ENCODE peak calls at places on chromosome 16, in six cellular contexts. One of them, this sample, is unnamed.

GRCh38 chr16:2720063-2720455 is at the start of gene PRSS27:
- DNase-seq in GM12878: no peak
- DNase-seq in hippocampal formation: no peak
- DNase-seq in stimulated activated CD4-positive, alpha-beta T cell treated with anti-CD3 and anti-CD28 coated beads, Interleukin-4, amount 100 ng/mL, for 48 hours: no peak
- DNase-seq in activated naive CD4-positive, alpha-beta T cell treated with anti-CD3 and anti-CD28 coated beads, Interleukin-2, amount 50 U/mL, for 72 hours: no peak
- DNase-seq in GDM1: no peak
- DNase-seq in this sample: no peak

GRCh38 chr16:48818257-48818656 is 208.3 kb upstream of the N4BP1 start:
- DNase-seq in GM12878: no peak
- DNase-seq in hippocampal formation: no peak
- DNase-seq in stimulated activated CD4-positive, alpha-beta T cell treated with anti-CD3 and anti-CD28 coated beads, Interleukin-4, amount 100 ng/mL, for 48 hours: no peak
- DNase-seq in activated naive CD4-positive, alpha-beta T cell treated with anti-CD3 and anti-CD28 coated beads, Interleukin-2, amount 50 U/mL, for 72 hours: no peak
- DNase-seq in GDM1: no peak
- DNase-seq in this sample: no peak

GRCh38 chr16:88616320-88616719 is 22.1 kb upstream of the IL17C start:
- DNase-seq in GM12878: no peak
- DNase-seq in hippocampal formation: no peak
- DNase-seq in stimulated activated CD4-positive, alpha-beta T cell treated with anti-CD3 and anti-CD28 coated beads, Interleukin-4, amount 100 ng/mL, for 48 hours: no peak
- DNase-seq in activated naive CD4-positive, alpha-beta T cell treated with anti-CD3 and anti-CD28 coated beads, Interleukin-2, amount 50 U/mL, for 72 hours: no peak
- DNase-seq in GDM1: no peak
- DNase-seq in this sample: no peak

GRCh38 chr16:46801428-46802049 is 29.4 kb downstream of the C16orf87 start:
- DNase-seq in GM12878: no peak
- DNase-seq in hippocampal formation: no peak
- DNase-seq in stimulated activated CD4-positive, alpha-beta T cell treated with anti-CD3 and anti-CD28 coated beads, Interleukin-4, amount 100 ng/mL, for 48 hours: no peak
- DNase-seq in activated naive CD4-positive, alpha-beta T cell treated with anti-CD3 and anti-CD28 coated beads, Interleukin-2, amount 50 U/mL, for 72 hours: no peak
- DNase-seq in GDM1: no peak
- DNase-seq in this sample: no peak

GRCh38 chr16:89475144-89475543 is 15.2 kb downstream of the ANKRD11 start:
- DNase-seq in GM12878: no peak
- DNase-seq in hippocampal formation: no peak
- DNase-seq in stimulated activated CD4-positive, alpha-beta T cell treated with anti-CD3 and anti-CD28 coated beads, Interleukin-4, amount 100 ng/mL, for 48 hours: no peak
- DNase-seq in activated naive CD4-positive, alpha-beta T cell treated with anti-CD3 and anti-CD28 coated beads, Interleukin-2, amount 50 U/mL, for 72 hours: no peak
- DNase-seq in GDM1: no peak
- DNase-seq in this sample: no peak

GRCh38 chr16:3520861-3521260 is 20.1 kb downstream of the CLUAP1 start:
- DNase-seq in GM12878: no peak
- DNase-seq in hippocampal formation: no peak
- DNase-seq in stimulated activated CD4-positive, alpha-beta T cell treated with anti-CD3 and anti-CD28 coated beads, Interleukin-4, amount 100 ng/mL, for 48 hours: no peak
- DNase-seq in activated naive CD4-positive, alpha-beta T cell treated with anti-CD3 and anti-CD28 coated beads, Interleukin-2, amount 50 U/mL, for 72 hours: no peak
- DNase-seq in GDM1: no peak
- DNase-seq in this sample: no peak

GRCh38 chr16:89444151-89444723 is 46.1 kb downstream of the ANKRD11 start:
- DNase-seq in GM12878: no peak
- DNase-seq in hippocampal formation: no peak
- DNase-seq in stimulated activated CD4-positive, alpha-beta T cell treated with anti-CD3 and anti-CD28 coated beads, Interleukin-4, amount 100 ng/mL, for 48 hours: no peak
- DNase-seq in activated naive CD4-positive, alpha-beta T cell treated with anti-CD3 and anti-CD28 coated beads, Interleukin-2, amount 50 U/mL, for 72 hours: no peak
- DNase-seq in GDM1: peak
- DNase-seq in this sample: no peak

GRCh38 chr16:937723-938122 is 33.1 kb downstream of the LMF1 start:
- DNase-seq in GM12878: no peak
- DNase-seq in hippocampal formation: no peak
- DNase-seq in stimulated activated CD4-positive, alpha-beta T cell treated with anti-CD3 and anti-CD28 coated beads, Interleukin-4, amount 100 ng/mL, for 48 hours: no peak
- DNase-seq in activated naive CD4-positive, alpha-beta T cell treated with anti-CD3 and anti-CD28 coated beads, Interleukin-2, amount 50 U/mL, for 72 hours: no peak
- DNase-seq in GDM1: no peak
- DNase-seq in this sample: no peak

GRCh38 chr16:78746718-78747117 is 647.3 kb downstream of the WWOX start:
- DNase-seq in GM12878: no peak
- DNase-seq in hippocampal formation: no peak
- DNase-seq in stimulated activated CD4-positive, alpha-beta T cell treated with anti-CD3 and anti-CD28 coated beads, Interleukin-4, amount 100 ng/mL, for 48 hours: no peak
- DNase-seq in activated naive CD4-positive, alpha-beta T cell treated with anti-CD3 and anti-CD28 coated beads, Interleukin-2, amount 50 U/mL, for 72 hours: no peak
- DNase-seq in GDM1: no peak
- DNase-seq in this sample: no peak

GRCh38 chr16:89695086-89695874 is 6.2 kb downstream of the SPATA2L start:
- DNase-seq in GM12878: no peak
- DNase-seq in hippocampal formation: no peak
- DNase-seq in stimulated activated CD4-positive, alpha-beta T cell treated with anti-CD3 and anti-CD28 coated beads, Interleukin-4, amount 100 ng/mL, for 48 hours: no peak
- DNase-seq in activated naive CD4-positive, alpha-beta T cell treated with anti-CD3 and anti-CD28 coated beads, Interleukin-2, amount 50 U/mL, for 72 hours: no peak
- DNase-seq in GDM1: no peak
- DNase-seq in this sample: no peak

GRCh38 chr16:10849736-10850477 is 27.1 kb upstream of the CIITA start:
- DNase-seq in GM12878: no peak
- DNase-seq in hippocampal formation: no peak
- DNase-seq in stimulated activated CD4-positive, alpha-beta T cell treated with anti-CD3 and anti-CD28 coated beads, Interleukin-4, amount 100 ng/mL, for 48 hours: no peak
- DNase-seq in activated naive CD4-positive, alpha-beta T cell treated with anti-CD3 and anti-CD28 coated beads, Interleukin-2, amount 50 U/mL, for 72 hours: no peak
- DNase-seq in GDM1: no peak
- DNase-seq in this sample: no peak

GRCh38 chr16:69717066-69717465 is 9.3 kb downstream of the NQO1 start:
- DNase-seq in GM12878: no peak
- DNase-seq in hippocampal formation: no peak
- DNase-seq in stimulated activated CD4-positive, alpha-beta T cell treated with anti-CD3 and anti-CD28 coated beads, Interleukin-4, amount 100 ng/mL, for 48 hours: no peak
- DNase-seq in activated naive CD4-positive, alpha-beta T cell treated with anti-CD3 and anti-CD28 coated beads, Interleukin-2, amount 50 U/mL, for 72 hours: no peak
- DNase-seq in GDM1: no peak
- DNase-seq in this sample: peak

GRCh38 chr16:88589441-88589840 is 19.2 kb downstream of the ZC3H18 start:
- DNase-seq in GM12878: no peak
- DNase-seq in hippocampal formation: no peak
- DNase-seq in stimulated activated CD4-positive, alpha-beta T cell treated with anti-CD3 and anti-CD28 coated beads, Interleukin-4, amount 100 ng/mL, for 48 hours: no peak
- DNase-seq in activated naive CD4-positive, alpha-beta T cell treated with anti-CD3 and anti-CD28 coated beads, Interleukin-2, amount 50 U/mL, for 72 hours: no peak
- DNase-seq in GDM1: no peak
- DNase-seq in this sample: no peak

GRCh38 chr16:29925173-29925804 is 737 bp downstream of the KCTD13 start:
- DNase-seq in GM12878: no peak
- DNase-seq in hippocampal formation: no peak
- DNase-seq in stimulated activated CD4-positive, alpha-beta T cell treated with anti-CD3 and anti-CD28 coated beads, Interleukin-4, amount 100 ng/mL, for 48 hours: no peak
- DNase-seq in activated naive CD4-positive, alpha-beta T cell treated with anti-CD3 and anti-CD28 coated beads, Interleukin-2, amount 50 U/mL, for 72 hours: no peak
- DNase-seq in GDM1: no peak
- DNase-seq in this sample: peak

GRCh38 chr16:48450367-48450766 is 65.2 kb upstream of the SIAH1 start:
- DNase-seq in GM12878: no peak
- DNase-seq in hippocampal formation: no peak
- DNase-seq in stimulated activated CD4-positive, alpha-beta T cell treated with anti-CD3 and anti-CD28 coated beads, Interleukin-4, amount 100 ng/mL, for 48 hours: no peak
- DNase-seq in activated naive CD4-positive, alpha-beta T cell treated with anti-CD3 and anti-CD28 coated beads, Interleukin-2, amount 50 U/mL, for 72 hours: no peak
- DNase-seq in GDM1: no peak
- DNase-seq in this sample: no peak

GRCh38 chr16:31429314-31429713 is 1.2 kb upstream of the COX6A2 start:
- DNase-seq in GM12878: no peak
- DNase-seq in hippocampal formation: no peak
- DNase-seq in stimulated activated CD4-positive, alpha-beta T cell treated with anti-CD3 and anti-CD28 coated beads, Interleukin-4, amount 100 ng/mL, for 48 hours: no peak
- DNase-seq in activated naive CD4-positive, alpha-beta T cell treated with anti-CD3 and anti-CD28 coated beads, Interleukin-2, amount 50 U/mL, for 72 hours: no peak
- DNase-seq in GDM1: no peak
- DNase-seq in this sample: no peak

GRCh38 chr16:20792216-20792615 is 14.1 kb downstream of the ERI2 start:
- DNase-seq in GM12878: no peak
- DNase-seq in hippocampal formation: no peak
- DNase-seq in stimulated activated CD4-positive, alpha-beta T cell treated with anti-CD3 and anti-CD28 coated beads, Interleukin-4, amount 100 ng/mL, for 48 hours: no peak
- DNase-seq in activated naive CD4-positive, alpha-beta T cell treated with anti-CD3 and anti-CD28 coated beads, Interleukin-2, amount 50 U/mL, for 72 hours: no peak
- DNase-seq in GDM1: no peak
- DNase-seq in this sample: no peak

GRCh38 chr16:89602273-89602951 is 11.0 kb upstream of the DPEP1 start:
- DNase-seq in GM12878: no peak
- DNase-seq in hippocampal formation: peak
- DNase-seq in stimulated activated CD4-positive, alpha-beta T cell treated with anti-CD3 and anti-CD28 coated beads, Interleukin-4, amount 100 ng/mL, for 48 hours: peak
- DNase-seq in activated naive CD4-positive, alpha-beta T cell treated with anti-CD3 and anti-CD28 coated beads, Interleukin-2, amount 50 U/mL, for 72 hours: peak
- DNase-seq in GDM1: peak
- DNase-seq in this sample: no peak

GRCh38 chr16:59593256-59593655 is 859.1 kb upstream of the GOT2 start:
- DNase-seq in GM12878: no peak
- DNase-seq in hippocampal formation: no peak
- DNase-seq in stimulated activated CD4-positive, alpha-beta T cell treated with anti-CD3 and anti-CD28 coated beads, Interleukin-4, amount 100 ng/mL, for 48 hours: no peak
- DNase-seq in activated naive CD4-positive, alpha-beta T cell treated with anti-CD3 and anti-CD28 coated beads, Interleukin-2, amount 50 U/mL, for 72 hours: no peak
- DNase-seq in GDM1: no peak
- DNase-seq in this sample: no peak

GRCh38 chr16:72884037-72884436 is 163.9 kb downstream of the ZFHX3 start:
- DNase-seq in GM12878: no peak
- DNase-seq in hippocampal formation: no peak
- DNase-seq in stimulated activated CD4-positive, alpha-beta T cell treated with anti-CD3 and anti-CD28 coated beads, Interleukin-4, amount 100 ng/mL, for 48 hours: no peak
- DNase-seq in activated naive CD4-positive, alpha-beta T cell treated with anti-CD3 and anti-CD28 coated beads, Interleukin-2, amount 50 U/mL, for 72 hours: no peak
- DNase-seq in GDM1: no peak
- DNase-seq in this sample: no peak

GRCh38 chr16:29899516-29900101 is at the start of gene SEZ6L2:
- DNase-seq in GM12878: no peak
- DNase-seq in hippocampal formation: peak
- DNase-seq in stimulated activated CD4-positive, alpha-beta T cell treated with anti-CD3 and anti-CD28 coated beads, Interleukin-4, amount 100 ng/mL, for 48 hours: peak
- DNase-seq in activated naive CD4-positive, alpha-beta T cell treated with anti-CD3 and anti-CD28 coated beads, Interleukin-2, amount 50 U/mL, for 72 hours: no peak
- DNase-seq in GDM1: no peak
- DNase-seq in this sample: peak

GRCh38 chr16:13425840-13426239 is 494.1 kb upstream of the ERCC4 start:
- DNase-seq in GM12878: no peak
- DNase-seq in hippocampal formation: no peak
- DNase-seq in stimulated activated CD4-positive, alpha-beta T cell treated with anti-CD3 and anti-CD28 coated beads, Interleukin-4, amount 100 ng/mL, for 48 hours: no peak
- DNase-seq in activated naive CD4-positive, alpha-beta T cell treated with anti-CD3 and anti-CD28 coated beads, Interleukin-2, amount 50 U/mL, for 72 hours: no peak
- DNase-seq in GDM1: peak
- DNase-seq in this sample: peak

GRCh38 chr16:70474320-70475053 is 20.1 kb downstream of the FCSK start:
- DNase-seq in GM12878: no peak
- DNase-seq in hippocampal formation: no peak
- DNase-seq in stimulated activated CD4-positive, alpha-beta T cell treated with anti-CD3 and anti-CD28 coated beads, Interleukin-4, amount 100 ng/mL, for 48 hours: no peak
- DNase-seq in activated naive CD4-positive, alpha-beta T cell treated with anti-CD3 and anti-CD28 coated beads, Interleukin-2, amount 50 U/mL, for 72 hours: no peak
- DNase-seq in GDM1: no peak
- DNase-seq in this sample: no peak

GRCh38 chr16:87838643-87839541 is 30.4 kb downstream of the SLC7A5 start:
- DNase-seq in GM12878: no peak
- DNase-seq in hippocampal formation: no peak
- DNase-seq in stimulated activated CD4-positive, alpha-beta T cell treated with anti-CD3 and anti-CD28 coated beads, Interleukin-4, amount 100 ng/mL, for 48 hours: no peak
- DNase-seq in activated naive CD4-positive, alpha-beta T cell treated with anti-CD3 and anti-CD28 coated beads, Interleukin-2, amount 50 U/mL, for 72 hours: no peak
- DNase-seq in GDM1: no peak
- DNase-seq in this sample: no peak

GRCh38 chr16:69107311-69107962 is 2.0 kb downstream of the HAS3 start:
- DNase-seq in GM12878: no peak
- DNase-seq in hippocampal formation: peak
- DNase-seq in stimulated activated CD4-positive, alpha-beta T cell treated with anti-CD3 and anti-CD28 coated beads, Interleukin-4, amount 100 ng/mL, for 48 hours: no peak
- DNase-seq in activated naive CD4-positive, alpha-beta T cell treated with anti-CD3 and anti-CD28 coated beads, Interleukin-2, amount 50 U/mL, for 72 hours: no peak
- DNase-seq in GDM1: no peak
- DNase-seq in this sample: no peak

GRCh38 chr16:67529639-67530012 is 997 bp downstream of the RIPOR1 start:
- DNase-seq in GM12878: no peak
- DNase-seq in hippocampal formation: no peak
- DNase-seq in stimulated activated CD4-positive, alpha-beta T cell treated with anti-CD3 and anti-CD28 coated beads, Interleukin-4, amount 100 ng/mL, for 48 hours: no peak
- DNase-seq in activated naive CD4-positive, alpha-beta T cell treated with anti-CD3 and anti-CD28 coated beads, Interleukin-2, amount 50 U/mL, for 72 hours: no peak
- DNase-seq in GDM1: no peak
- DNase-seq in this sample: no peak

GRCh38 chr16:1929105-1929504 is 10.9 kb upstream of the HS3ST6 start:
- DNase-seq in GM12878: no peak
- DNase-seq in hippocampal formation: no peak
- DNase-seq in stimulated activated CD4-positive, alpha-beta T cell treated with anti-CD3 and anti-CD28 coated beads, Interleukin-4, amount 100 ng/mL, for 48 hours: no peak
- DNase-seq in activated naive CD4-positive, alpha-beta T cell treated with anti-CD3 and anti-CD28 coated beads, Interleukin-2, amount 50 U/mL, for 72 hours: no peak
- DNase-seq in GDM1: no peak
- DNase-seq in this sample: no peak

This sample was measured in globus pallidus.